ENCODE peak calls at places on chromosome 7, in eight cellular contexts. One of them, this sample, is unnamed.

GRCh38 chr7:73885975-73886798 is 25.2 kb downstream of the TMEM270 start:
- DNase-seq in esophagus squamous epithelium: no peak
- DNase-seq in Peyer's patch: no peak
- DNase-seq in mammary epithelial cell: no peak
- DNase-seq in substantia nigra: peak
- DNase-seq in CD8-positive, alpha-beta T cell: no peak
- DNase-seq in hepatocyte: peak
- DNase-seq in coronary artery: no peak
- DNase-seq in this sample: peak

GRCh38 chr7:95611224-95611623 is 14.9 kb upstream of the PDK4 start:
- DNase-seq in esophagus squamous epithelium: no peak
- DNase-seq in Peyer's patch: no peak
- DNase-seq in mammary epithelial cell: no peak
- DNase-seq in substantia nigra: no peak
- DNase-seq in CD8-positive, alpha-beta T cell: no peak
- DNase-seq in hepatocyte: no peak
- DNase-seq in coronary artery: no peak
- DNase-seq in this sample: no peak

GRCh38 chr7:25557379-25557916 is 329.2 kb upstream of the NPVF start:
- DNase-seq in esophagus squamous epithelium: no peak
- DNase-seq in Peyer's patch: no peak
- DNase-seq in mammary epithelial cell: no peak
- DNase-seq in substantia nigra: no peak
- DNase-seq in CD8-positive, alpha-beta T cell: no peak
- DNase-seq in hepatocyte: peak
- DNase-seq in coronary artery: no peak
- DNase-seq in this sample: no peak

GRCh38 chr7:80634505-80634904 is 3.9 kb upstream of the CD36 start:
- DNase-seq in esophagus squamous epithelium: no peak
- DNase-seq in Peyer's patch: no peak
- DNase-seq in mammary epithelial cell: peak
- DNase-seq in substantia nigra: no peak
- DNase-seq in CD8-positive, alpha-beta T cell: no peak
- DNase-seq in hepatocyte: no peak
- DNase-seq in coronary artery: no peak
- DNase-seq in this sample: no peak

GRCh38 chr7:151327659-151328058 is 14.0 kb upstream of the NUB1 start:
- DNase-seq in esophagus squamous epithelium: no peak
- DNase-seq in Peyer's patch: no peak
- DNase-seq in mammary epithelial cell: no peak
- DNase-seq in substantia nigra: no peak
- DNase-seq in CD8-positive, alpha-beta T cell: no peak
- DNase-seq in hepatocyte: no peak
- DNase-seq in coronary artery: peak
- DNase-seq in this sample: no peak

GRCh38 chr7:17593854-17594419 is 295.5 kb downstream of the AHR start:
- DNase-seq in esophagus squamous epithelium: no peak
- DNase-seq in Peyer's patch: no peak
- DNase-seq in mammary epithelial cell: no peak
- DNase-seq in substantia nigra: no peak
- DNase-seq in CD8-positive, alpha-beta T cell: no peak
- DNase-seq in hepatocyte: no peak
- DNase-seq in coronary artery: no peak
- DNase-seq in this sample: no peak

GRCh38 chr7:153447021-153447420 is 605.2 kb upstream of the DPP6 start:
- DNase-seq in esophagus squamous epithelium: no peak
- DNase-seq in Peyer's patch: no peak
- DNase-seq in mammary epithelial cell: no peak
- DNase-seq in substantia nigra: no peak
- DNase-seq in CD8-positive, alpha-beta T cell: no peak
- DNase-seq in hepatocyte: no peak
- DNase-seq in coronary artery: no peak
- DNase-seq in this sample: no peak

GRCh38 chr7:151068069-151068773 is 8.8 kb downstream of the SLC4A2 start:
- DNase-seq in esophagus squamous epithelium: no peak
- DNase-seq in Peyer's patch: no peak
- DNase-seq in mammary epithelial cell: no peak
- DNase-seq in substantia nigra: no peak
- DNase-seq in CD8-positive, alpha-beta T cell: no peak
- DNase-seq in hepatocyte: no peak
- DNase-seq in coronary artery: no peak
- DNase-seq in this sample: no peak

GRCh38 chr7:2819161-2819953 is 24.8 kb downstream of the GNA12 start:
- DNase-seq in esophagus squamous epithelium: no peak
- DNase-seq in Peyer's patch: no peak
- DNase-seq in mammary epithelial cell: peak
- DNase-seq in substantia nigra: no peak
- DNase-seq in CD8-positive, alpha-beta T cell: no peak
- DNase-seq in hepatocyte: no peak
- DNase-seq in coronary artery: peak
- DNase-seq in this sample: no peak

GRCh38 chr7:118590107-118590506 is 365.6 kb downstream of the ANKRD7 start:
- DNase-seq in esophagus squamous epithelium: no peak
- DNase-seq in Peyer's patch: no peak
- DNase-seq in mammary epithelial cell: peak
- DNase-seq in substantia nigra: no peak
- DNase-seq in CD8-positive, alpha-beta T cell: no peak
- DNase-seq in hepatocyte: peak
- DNase-seq in coronary artery: no peak
- DNase-seq in this sample: no peak

GRCh38 chr7:153858335-153858734 is 193.9 kb upstream of the DPP6 start:
- DNase-seq in esophagus squamous epithelium: no peak
- DNase-seq in Peyer's patch: no peak
- DNase-seq in mammary epithelial cell: no peak
- DNase-seq in substantia nigra: peak
- DNase-seq in CD8-positive, alpha-beta T cell: no peak
- DNase-seq in hepatocyte: no peak
- DNase-seq in coronary artery: no peak
- DNase-seq in this sample: no peak

GRCh38 chr7:70694357-70694908 is 437.5 kb upstream of the GALNT17 start:
- DNase-seq in esophagus squamous epithelium: no peak
- DNase-seq in Peyer's patch: no peak
- DNase-seq in mammary epithelial cell: peak
- DNase-seq in substantia nigra: peak
- DNase-seq in CD8-positive, alpha-beta T cell: no peak
- DNase-seq in hepatocyte: peak
- DNase-seq in coronary artery: no peak
- DNase-seq in this sample: peak

GRCh38 chr7:18445483-18445882 is 50.1 kb upstream of the HDAC9 start:
- DNase-seq in esophagus squamous epithelium: no peak
- DNase-seq in Peyer's patch: no peak
- DNase-seq in mammary epithelial cell: no peak
- DNase-seq in substantia nigra: no peak
- DNase-seq in CD8-positive, alpha-beta T cell: no peak
- DNase-seq in hepatocyte: no peak
- DNase-seq in coronary artery: no peak
- DNase-seq in this sample: no peak

GRCh38 chr7:134502463-134502862 is 24.9 kb upstream of the AKR1B10 start:
- DNase-seq in esophagus squamous epithelium: no peak
- DNase-seq in Peyer's patch: no peak
- DNase-seq in mammary epithelial cell: peak
- DNase-seq in substantia nigra: no peak
- DNase-seq in CD8-positive, alpha-beta T cell: no peak
- DNase-seq in hepatocyte: no peak
- DNase-seq in coronary artery: no peak
- DNase-seq in this sample: no peak

GRCh38 chr7:67364441-67365017 is 367.9 kb downstream of the TYW1 start:
- DNase-seq in esophagus squamous epithelium: no peak
- DNase-seq in Peyer's patch: no peak
- DNase-seq in mammary epithelial cell: no peak
- DNase-seq in substantia nigra: no peak
- DNase-seq in CD8-positive, alpha-beta T cell: no peak
- DNase-seq in hepatocyte: no peak
- DNase-seq in coronary artery: no peak
- DNase-seq in this sample: no peak

GRCh38 chr7:157552295-157552993 is 215.6 kb downstream of the DNAJB6 start:
- DNase-seq in esophagus squamous epithelium: no peak
- DNase-seq in Peyer's patch: no peak
- DNase-seq in mammary epithelial cell: no peak
- DNase-seq in substantia nigra: no peak
- DNase-seq in CD8-positive, alpha-beta T cell: no peak
- DNase-seq in hepatocyte: no peak
- DNase-seq in coronary artery: no peak
- DNase-seq in this sample: no peak

GRCh38 chr7:31055501-31055900 is 3.4 kb downstream of the ADCYAP1R1 start:
- DNase-seq in esophagus squamous epithelium: no peak
- DNase-seq in Peyer's patch: no peak
- DNase-seq in mammary epithelial cell: no peak
- DNase-seq in substantia nigra: no peak
- DNase-seq in CD8-positive, alpha-beta T cell: no peak
- DNase-seq in hepatocyte: no peak
- DNase-seq in coronary artery: no peak
- DNase-seq in this sample: no peak

GRCh38 chr7:137130751-137131158 is 212.8 kb downstream of the PTN start:
- DNase-seq in esophagus squamous epithelium: no peak
- DNase-seq in Peyer's patch: no peak
- DNase-seq in mammary epithelial cell: peak
- DNase-seq in substantia nigra: no peak
- DNase-seq in CD8-positive, alpha-beta T cell: no peak
- DNase-seq in hepatocyte: no peak
- DNase-seq in coronary artery: no peak
- DNase-seq in this sample: no peak

GRCh38 chr7:36207451-36208291 is 54.6 kb downstream of the EEPD1 start:
- DNase-seq in esophagus squamous epithelium: no peak
- DNase-seq in Peyer's patch: no peak
- DNase-seq in mammary epithelial cell: peak
- DNase-seq in substantia nigra: peak
- DNase-seq in CD8-positive, alpha-beta T cell: no peak
- DNase-seq in hepatocyte: peak
- DNase-seq in coronary artery: no peak
- DNase-seq in this sample: peak

GRCh38 chr7:51346136-51346535 is 29.5 kb upstream of the COBL start:
- DNase-seq in esophagus squamous epithelium: no peak
- DNase-seq in Peyer's patch: no peak
- DNase-seq in mammary epithelial cell: no peak
- DNase-seq in substantia nigra: no peak
- DNase-seq in CD8-positive, alpha-beta T cell: no peak
- DNase-seq in hepatocyte: no peak
- DNase-seq in coronary artery: no peak
- DNase-seq in this sample: no peak
- H3K27ac ChIP-seq in esophagus squamous epithelium: no peak
- H3K27ac ChIP-seq in Peyer's patch: no peak
- H3K27ac ChIP-seq in mammary epithelial cell: no peak
- H3K27ac ChIP-seq in substantia nigra: no peak
- H3K27ac ChIP-seq in CD8-positive, alpha-beta T cell: no peak
- H3K27ac ChIP-seq in hepatocyte: no peak
- H3K27ac ChIP-seq in coronary artery: no peak
- H3K27ac ChIP-seq in this sample: no peak

GRCh38 chr7:102214477-102215072 is 72.1 kb upstream of the SH2B2 start:
- DNase-seq in esophagus squamous epithelium: no peak
- DNase-seq in Peyer's patch: no peak
- DNase-seq in mammary epithelial cell: no peak
- DNase-seq in substantia nigra: no peak
- DNase-seq in CD8-positive, alpha-beta T cell: no peak
- DNase-seq in hepatocyte: no peak
- DNase-seq in coronary artery: no peak
- DNase-seq in this sample: no peak
- H3K27ac ChIP-seq in esophagus squamous epithelium: no peak
- H3K27ac ChIP-seq in Peyer's patch: no peak
- H3K27ac ChIP-seq in mammary epithelial cell: no peak
- H3K27ac ChIP-seq in substantia nigra: no peak
- H3K27ac ChIP-seq in CD8-positive, alpha-beta T cell: no peak
- H3K27ac ChIP-seq in hepatocyte: no peak
- H3K27ac ChIP-seq in coronary artery: no peak
- H3K27ac ChIP-seq in this sample: no peak

GRCh38 chr7:356691-357462 is 66.9 kb downstream of the FOXL3 start:
- DNase-seq in esophagus squamous epithelium: no peak
- DNase-seq in Peyer's patch: no peak
- DNase-seq in mammary epithelial cell: no peak
- DNase-seq in substantia nigra: no peak
- DNase-seq in CD8-positive, alpha-beta T cell: no peak
- DNase-seq in hepatocyte: no peak
- DNase-seq in coronary artery: no peak
- DNase-seq in this sample: no peak

GRCh38 chr7:357531-358209 is 67.7 kb downstream of the FOXL3 start:
- DNase-seq in esophagus squamous epithelium: no peak
- DNase-seq in Peyer's patch: no peak
- DNase-seq in mammary epithelial cell: no peak
- DNase-seq in substantia nigra: no peak
- DNase-seq in CD8-positive, alpha-beta T cell: no peak
- DNase-seq in hepatocyte: no peak
- DNase-seq in coronary artery: no peak
- DNase-seq in this sample: no peak

GRCh38 chr7:359226-359775 is 69.3 kb downstream of the FOXL3 start:
- DNase-seq in esophagus squamous epithelium: no peak
- DNase-seq in Peyer's patch: no peak
- DNase-seq in mammary epithelial cell: no peak
- DNase-seq in substantia nigra: no peak
- DNase-seq in CD8-positive, alpha-beta T cell: no peak
- DNase-seq in hepatocyte: no peak
- DNase-seq in coronary artery: no peak
- DNase-seq in this sample: peak

GRCh38 chr7:359776-360361 is 69.9 kb downstream of the FOXL3 start:
- DNase-seq in esophagus squamous epithelium: no peak
- DNase-seq in Peyer's patch: no peak
- DNase-seq in mammary epithelial cell: no peak
- DNase-seq in substantia nigra: no peak
- DNase-seq in CD8-positive, alpha-beta T cell: no peak
- DNase-seq in hepatocyte: no peak
- DNase-seq in coronary artery: no peak
- DNase-seq in this sample: peak

DNA sequence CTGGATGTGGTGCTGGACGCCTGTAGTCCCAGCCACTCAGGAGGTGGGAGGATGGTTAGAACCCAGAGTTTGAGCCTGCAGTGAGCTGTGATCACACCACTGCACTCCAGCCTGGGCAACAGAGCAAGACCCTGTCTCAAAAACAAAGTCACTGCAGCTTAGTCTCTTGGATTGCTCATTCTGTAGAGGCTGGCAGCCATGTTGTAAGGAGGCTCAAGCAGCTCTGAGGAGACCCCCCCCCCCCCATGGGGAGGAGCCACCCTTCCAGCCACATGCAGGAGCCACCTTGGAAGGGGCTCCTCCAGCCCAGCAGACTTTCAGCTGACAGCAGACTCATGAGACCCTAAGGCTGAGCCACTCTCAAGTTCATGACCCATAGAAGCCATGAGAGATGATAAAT is 68.4 kb downstream of the FOXL3 start:
- DNase-seq in esophagus squamous epithelium: no peak
- DNase-seq in Peyer's patch: no peak
- DNase-seq in mammary epithelial cell: no peak
- DNase-seq in substantia nigra: no peak
- DNase-seq in CD8-positive, alpha-beta T cell: no peak
- DNase-seq in hepatocyte: no peak
- DNase-seq in coronary artery: no peak
- DNase-seq in this sample: no peak
- H3K27ac ChIP-seq in esophagus squamous epithelium: no peak
- H3K27ac ChIP-seq in Peyer's patch: no peak
- H3K27ac ChIP-seq in mammary epithelial cell: no peak
- H3K27ac ChIP-seq in substantia nigra: no peak
- H3K27ac ChIP-seq in CD8-positive, alpha-beta T cell: no peak
- H3K27ac ChIP-seq in hepatocyte: no peak
- H3K27ac ChIP-seq in coronary artery: no peak
- H3K27ac ChIP-seq in this sample: no peak

DNA sequence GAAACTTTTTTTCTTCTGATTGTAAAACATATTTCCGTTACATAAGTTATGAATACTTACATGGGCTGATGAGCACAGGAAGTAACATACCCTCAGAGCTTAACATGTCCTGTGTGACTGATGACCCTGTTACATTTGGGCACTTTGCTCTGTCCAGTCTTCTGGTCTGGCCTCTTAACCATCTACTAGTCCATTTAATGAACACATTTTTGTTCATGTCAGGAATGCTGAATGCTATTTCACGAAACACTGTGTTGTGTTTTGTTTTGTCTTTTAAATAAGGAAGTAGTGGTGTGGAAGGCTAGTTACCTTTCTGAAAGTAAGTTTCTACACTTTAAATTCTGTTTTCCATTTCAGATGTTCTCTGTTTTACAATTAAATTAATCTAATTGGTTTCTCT is 77.7 kb downstream of the RBM33 start:
- DNase-seq in esophagus squamous epithelium: no peak
- DNase-seq in Peyer's patch: no peak
- DNase-seq in mammary epithelial cell: no peak
- DNase-seq in substantia nigra: no peak
- DNase-seq in CD8-positive, alpha-beta T cell: no peak
- DNase-seq in hepatocyte: no peak
- DNase-seq in coronary artery: no peak
- DNase-seq in this sample: no peak
- H3K27ac ChIP-seq in esophagus squamous epithelium: no peak
- H3K27ac ChIP-seq in Peyer's patch: no peak
- H3K27ac ChIP-seq in mammary epithelial cell: no peak
- H3K27ac ChIP-seq in substantia nigra: no peak
- H3K27ac ChIP-seq in CD8-positive, alpha-beta T cell: no peak
- H3K27ac ChIP-seq in hepatocyte: no peak
- H3K27ac ChIP-seq in coronary artery: no peak
- H3K27ac ChIP-seq in this sample: no peak

This sample was measured in aorta.